ENCODE peak calls at places on chromosomes 16 and 17, in five cellular contexts. S, E, Y, A and K are unnamed samples.

GRCh38 chr16:78543066-78543465 is 443.6 kb downstream of the WWOX start:
- DNase-seq in S (no peak), E (no peak), Y (no peak), A (no peak), K (no peak)

GRCh38 chr16:23280483-23280967 is 21.6 kb upstream of the SCNN1B start:
- DNase-seq in S (no peak), E (no peak), Y (no peak), A (no peak), K (no peak)

GRCh38 chr17:67491678-67492019 is 114.6 kb downstream of the PITPNC1 start:
- DNase-seq in S (no peak), E (no peak), Y (no peak), A (no peak), K (no peak)

GRCh38 chr17:42101513-42102292 is 3.4 kb upstream of the ZNF385C start:
- DNase-seq in S (peak; percentile 71), E (peak; percentile 35), Y (peak; percentile 67), A (peak; percentile 79), K (peak; percentile 57)

GRCh38 chr16:18958621-18959578 is 24.8 kb upstream of the TMC7 start:
- DNase-seq in S (no peak), E (no peak), Y (no peak), A (peak; percentile 5), K (no peak)

GRCh38 chr16:2713985-2714774 is 5.8 kb downstream of the PRSS27 start:
- DNase-seq in S (no peak), E (no peak), Y (no peak), A (no peak), K (no peak)

GRCh38 chr16:87780385-87780989 is 14.7 kb upstream of the KLHDC4 start:
- DNase-seq in S (peak; percentile 52), E (peak; percentile 36), Y (peak; percentile 39), A (peak; percentile 57), K (peak; percentile 89)

GRCh38 chr17:40617678-40618240 is 29.9 kb downstream of the SMARCE1 start:
- DNase-seq in S (no peak), E (no peak), Y (peak; percentile 42), A (no peak), K (no peak)

GRCh38 chr16:264440-264951 is 11.2 kb downstream of the RGS11 start:
- DNase-seq in S (no peak), E (no peak), Y (no peak), A (no peak), K (no peak)

GRCh38 chr17:20071824-20072691 is 62.9 kb downstream of the SPECC1 start:
- DNase-seq in S (no peak), E (no peak), Y (no peak), A (no peak), K (no peak)

GRCh38 chr17:43393944-43394482 is 4.8 kb upstream of the ARL4D start:
- DNase-seq in S (peak; percentile 79), E (peak; percentile 85), Y (peak; percentile 94), A (peak; percentile 94), K (peak; percentile 90)

GRCh38 chr17:81285179-81285878 is 9.8 kb downstream of the SLC38A10 start:
- DNase-seq in S (peak; percentile 27), E (no peak), Y (peak; percentile 73), A (peak; percentile 71), K (peak; percentile 86)

GRCh38 chr16:47987136-47987535 is 168.7 kb downstream of the ABCC12 start:
- DNase-seq in S (no peak), E (no peak), Y (no peak), A (no peak), K (no peak)

GRCh38 chr17:59287452-59287851 is 44.0 kb upstream of the YPEL2 start:
- DNase-seq in S (peak; percentile 6), E (no peak), Y (no peak), A (peak; percentile 55), K (peak; percentile 22)

GRCh38 chr17:60615108-60615507 is 15.1 kb downstream of the PPM1D start:
- DNase-seq in S (no peak), E (no peak), Y (no peak), A (no peak), K (no peak)

GRCh38 chr16:67170948-67171649 is 761 bp downstream of the NOL3 start:
- DNase-seq in S (no peak), E (no peak), Y (no peak), A (no peak), K (no peak)

GRCh38 chr17:6172642-6173330 is 102.6 kb downstream of the WSCD1 start:
- DNase-seq in S (no peak), E (no peak), Y (no peak), A (no peak), K (no peak)

GRCh38 chr17:58231644-58232043 is 6.7 kb upstream of the LPO start:
- DNase-seq in S (peak; percentile 4), E (no peak), Y (no peak), A (no peak), K (no peak)

GRCh38 chr17:64780096-64781012 is 118.2 kb upstream of the SMURF2 start:
- DNase-seq in S (no peak), E (peak; percentile 74), Y (no peak), A (peak; percentile 12), K (no peak)

GRCh38 chr16:78705694-78706093 is 606.2 kb downstream of the WWOX start:
- DNase-seq in S (peak; percentile 9), E (no peak), Y (no peak), A (peak; percentile 35), K (peak; percentile 2)

GRCh38 chr16:23801387-23801786 is 34.4 kb upstream of the PRKCB start:
- DNase-seq in S (peak; percentile 45), E (peak; percentile 62), Y (peak; percentile 66), A (peak; percentile 65), K (peak; percentile 52)

GRCh38 chr16:11249233-11250061 is 6.6 kb downstream of the SOCS1 start:
- DNase-seq in S (no peak), E (no peak), Y (no peak), A (no peak), K (no peak)

GRCh38 chr17:35740997-35741931 is 9.8 kb downstream of the RASL10B start:
- DNase-seq in S (no peak), E (no peak), Y (no peak), A (no peak), K (no peak)
- TF ChIP-seq CTCF in S (peak; percentile 17), E (no peak), Y (no peak), A (no peak), K (no peak)

DNA sequence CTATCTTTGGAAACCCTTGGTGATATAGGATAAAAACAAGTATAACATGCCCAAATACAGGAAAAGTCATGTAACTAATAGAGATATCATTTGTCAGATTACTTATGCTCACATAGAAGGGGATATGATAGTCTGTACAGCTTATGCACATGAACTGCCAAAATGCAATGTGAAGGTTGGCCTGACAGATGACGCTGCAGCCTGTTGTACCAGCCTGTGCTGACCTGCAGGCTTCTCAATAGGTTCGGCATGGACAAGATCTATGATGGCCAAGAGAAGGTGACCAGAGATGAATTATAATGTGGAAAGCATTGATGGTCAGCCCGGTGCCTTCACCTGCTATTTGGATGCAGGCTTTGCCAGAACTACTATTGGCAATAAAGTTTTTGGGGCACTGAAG is 12.7 kb downstream of the WFIKKN2 start:
- DNase-seq in S (no peak), E (no peak), Y (no peak), A (no peak), K (no peak)
- TF ChIP-seq CTCF in S (no peak), E (no peak), Y (no peak), A (no peak), K (no peak)

DNA sequence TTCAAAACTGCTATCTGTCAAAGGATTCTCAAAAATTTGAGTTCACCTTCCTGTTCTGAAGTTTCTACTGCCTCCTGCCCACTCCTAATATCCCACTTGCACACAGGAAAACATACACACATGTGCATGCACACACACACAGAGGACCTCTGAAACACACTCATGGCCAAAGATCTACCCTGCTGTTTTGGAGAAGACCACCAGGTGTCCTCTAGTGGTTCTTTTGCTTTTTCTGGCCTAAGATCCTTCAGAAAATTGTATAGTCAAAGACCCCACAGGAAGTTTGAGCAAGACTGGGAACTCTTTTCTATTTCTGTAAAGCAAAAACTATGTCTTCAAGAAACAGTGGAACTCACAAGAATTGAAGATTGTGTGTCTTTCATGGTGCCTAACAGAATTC is 90.2 kb downstream of the CDH8 start:
- DNase-seq in S (no peak), E (no peak), Y (no peak), A (no peak), K (no peak)
- TF ChIP-seq CTCF in S (peak; percentile 39), E (no peak), Y (no peak), A (no peak), K (no peak)

GRCh38 chr16:81536648-81537047 is 92.0 kb downstream of the CMIP start:
- DNase-seq in S (no peak), E (no peak), Y (no peak), A (no peak), K (no peak)

GRCh38 chr16:81541314-81541713 is 96.7 kb downstream of the CMIP start:
- DNase-seq in S (no peak), E (no peak), Y (no peak), A (no peak), K (no peak)

GRCh38 chr16:81535679-81536360 is 91.2 kb downstream of the CMIP start:
- DNase-seq in S (no peak), E (no peak), Y (no peak), A (no peak), K (no peak)

GRCh38 chr16:81539009-81539820 is 94.6 kb downstream of the CMIP start:
- DNase-seq in S (peak; percentile 60), E (no peak), Y (no peak), A (no peak), K (no peak)

DNA sequence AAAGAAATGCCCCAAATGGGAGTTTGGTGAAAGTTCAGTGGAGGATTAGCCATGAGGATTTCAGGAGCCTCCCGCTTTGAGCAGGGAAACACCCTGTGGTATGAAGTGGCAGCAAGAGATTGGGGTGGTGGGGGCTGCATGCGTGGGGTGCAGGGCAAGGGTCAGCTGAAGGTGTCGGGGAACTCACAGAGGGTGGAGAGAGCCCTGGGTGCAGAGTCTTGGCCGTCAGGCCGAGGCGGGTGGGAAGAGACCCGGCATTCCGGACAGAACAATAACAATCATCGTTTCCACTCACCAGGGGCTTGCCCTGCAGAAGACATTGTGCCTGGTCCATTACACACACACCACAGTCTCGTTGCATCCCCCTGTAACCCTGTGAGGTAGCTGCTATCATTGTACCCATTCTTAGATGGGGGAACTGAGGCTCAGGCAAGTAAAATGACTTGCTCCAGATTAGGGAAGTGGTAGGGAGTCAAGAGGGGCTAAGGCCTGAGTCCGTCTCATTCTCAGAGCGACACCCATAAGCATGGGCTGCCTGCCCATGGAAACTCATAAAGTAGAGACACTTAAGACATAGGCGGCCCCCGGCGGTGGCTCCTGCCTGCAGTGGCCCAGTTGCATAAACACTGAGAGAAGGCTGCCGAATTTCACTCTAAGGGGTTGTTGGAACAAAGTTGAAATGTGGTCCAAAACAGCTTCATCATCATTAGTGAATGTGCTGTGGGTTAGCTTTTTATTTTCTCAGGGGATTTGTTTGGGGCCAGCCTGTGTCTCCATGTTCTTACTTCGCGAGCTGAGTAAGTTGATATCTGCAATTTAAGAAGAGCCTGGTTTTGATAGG is 93.3 kb downstream of the CMIP start:
- DNase-seq in S (peak; percentile 71), E (no peak), Y (no peak), A (peak; percentile 65), K (no peak)
- TF ChIP-seq CTCF in S (peak; percentile 9), E (no peak), Y (no peak), A (no peak), K (no peak)

GRCh38 chr17:79702071-79702470 is 28.7 kb upstream of the ENPP7 start:
- DNase-seq in S (no peak), E (no peak), Y (no peak), A (no peak), K (no peak)
- TF ChIP-seq CTCF in S (peak; percentile 25), E (no peak), Y (no peak), A (no peak), K (no peak)

DNA sequence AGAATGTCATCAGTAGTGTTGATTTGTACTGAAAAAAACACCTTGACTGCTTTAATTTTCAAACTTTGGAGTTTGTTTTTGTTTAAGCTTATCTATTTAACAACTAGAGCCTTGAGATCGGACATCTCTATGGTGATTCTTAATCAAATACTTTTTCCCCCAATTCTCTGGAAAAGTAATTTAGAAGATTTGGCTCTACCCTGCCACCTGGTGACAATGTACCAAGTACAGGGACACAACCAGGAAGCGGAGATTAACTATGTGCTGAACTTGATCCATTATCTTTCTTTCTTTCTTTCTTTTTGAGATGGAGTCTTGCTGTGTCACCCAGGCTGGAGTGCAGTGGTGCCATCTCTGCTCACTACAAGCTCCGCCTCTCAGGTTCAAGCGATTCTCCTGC is 30.8 kb downstream of the USP43 start:
- DNase-seq in S (no peak), E (no peak), Y (no peak), A (no peak), K (no peak)
- TF ChIP-seq CTCF in S (peak; percentile 23), E (no peak), Y (no peak), A (no peak), K (no peak)